ENCODE peak calls at places on chromosomes 11 and 22, in four cellular contexts. Y is astrocyte of the cerebellum, J is thoracic aorta, D is brain microvascular endothelial cell. F is an unnamed sample.

GRCh38 chr11:71489311-71490043 is 36.5 kb downstream of the NADSYN1 start:
- DNase-seq in Y (no peak), J (no peak), D (peak), F (no peak)

GRCh38 chr11:66071326-66071870 is 1.3 kb downstream of the PACS1 start:
- DNase-seq in Y (no peak), J (no peak), D (no peak), F (no peak)

GRCh38 chr11:8036002-8036802 is 44.8 kb upstream of the TUB start:
- DNase-seq in Y (no peak), J (no peak), D (no peak), F (no peak)

GRCh38 chr11:27386176-27386575 is 23.2 kb upstream of the CCDC34 start:
- DNase-seq in Y (no peak), J (no peak), D (no peak), F (no peak)

GRCh38 chr11:104366321-104366734 is 202.4 kb upstream of the PDGFD start:
- DNase-seq in Y (no peak), J (no peak), D (no peak), F (no peak)

GRCh38 chr22:42688241-42688913 is 32.3 kb downstream of the A4GALT start:
- DNase-seq in Y (peak), J (peak), D (peak), F (peak)

GRCh38 chr11:94129505-94130335 is 1.1 kb downstream of the PANX1 start:
- DNase-seq in Y (no peak), J (no peak), D (no peak), F (no peak)

GRCh38 chr11:57735655-57736298 is 5.5 kb upstream of the SELENOH start:
- DNase-seq in Y (no peak), J (no peak), D (no peak), F (no peak)

GRCh38 chr11:35785287-35786167 is 123.0 kb downstream of the TRIM44 start:
- DNase-seq in Y (no peak), J (no peak), D (no peak), F (no peak)

GRCh38 chr22:27113211-27114030 is 456.0 kb downstream of the MIAT start:
- DNase-seq in Y (peak), J (peak), D (peak), F (peak)

GRCh38 chr11:62133328-62134065 is 9.7 kb downstream of the INCENP start:
- DNase-seq in Y (no peak), J (no peak), D (no peak), F (no peak)

GRCh38 chr11:123158609-123159008 is 36.4 kb downstream of the CLMP start:
- DNase-seq in Y (no peak), J (no peak), D (no peak), F (no peak)

GRCh38 chr11:67117667-67118058 is 1.4 kb upstream of the KDM2A start:
- DNase-seq in Y (no peak), J (no peak), D (no peak), F (no peak)

GRCh38 chr11:75849917-75850316 is 34.9 kb downstream of the UVRAG start:
- DNase-seq in Y (no peak), J (no peak), D (no peak), F (no peak)

GRCh38 chr11:70489276-70489675 is 90.9 kb downstream of the CTTN start:
- DNase-seq in Y (no peak), J (no peak), D (no peak), F (no peak)

GRCh38 chr11:64742940-64743590 is 877 bp downstream of the RASGRP2 start:
- DNase-seq in Y (no peak), J (no peak), D (no peak), F (peak)

GRCh38 chr11:74278721-74279148 is 32.7 kb downstream of the P4HA3 start:
- DNase-seq in Y (peak), J (peak), D (peak), F (peak)

GRCh38 chr22:30208631-30209603 is 37.6 kb downstream of the LIF start:
- DNase-seq in Y (no peak), J (peak), D (peak), F (no peak)

GRCh38 chr22:28942801-28943500 is 59.6 kb downstream of the ZNRF3 start:
- DNase-seq in Y (no peak), J (no peak), D (no peak), F (no peak)

GRCh38 chr22:39153220-39153860 is 860 bp upstream of the CBX7 start:
- DNase-seq in Y (no peak), J (no peak), D (no peak), F (no peak)

GRCh38 chr11:115264278-115264677 is 239.9 kb downstream of the CADM1 start:
- DNase-seq in Y (no peak), J (no peak), D (no peak), F (no peak)

GRCh38 chr11:59918987-59919589 is 19.1 kb upstream of the OOSP1 start:
- DNase-seq in Y (peak), J (no peak), D (peak), F (no peak)

GRCh38 chr11:10973416-10973815 is 115.6 kb upstream of the ZBED5 start:
- DNase-seq in Y (no peak), J (no peak), D (no peak), F (no peak)

GRCh38 chr11:6387811-6388599 is 2.3 kb upstream of the SMPD1 start:
- DNase-seq in Y (no peak), J (no peak), D (no peak), F (no peak)

GRCh38 chr22:36541831-36542391 is 12.9 kb upstream of the EIF3D start:
- DNase-seq in Y (peak), J (no peak), D (peak), F (no peak)

GRCh38 chr11:10298342-10298741 is 4.3 kb upstream of the SBF2 start:
- DNase-seq in Y (peak), J (no peak), D (peak), F (no peak)

GRCh38 chr11:66438009-66438503 is 592 bp downstream of the MRPL11 start:
- DNase-seq in Y (no peak), J (no peak), D (no peak), F (no peak)

GRCh38 chr22:42388130-42388797 is 43.9 kb downstream of the NFAM1 start:
- DNase-seq in Y (no peak), J (no peak), D (no peak), F (no peak)

GRCh38 chr22:19377565-19378361 is 53.8 kb downstream of the HIRA start:
- DNase-seq in Y (no peak), J (no peak), D (no peak), F (no peak)

GRCh38 chr22:50280022-50280707 is 10.0 kb upstream of the MAPK11 start:
- DNase-seq in Y (no peak), J (no peak), D (no peak), F (no peak)

GRCh38 chr22:24588370-24588755 is 4.5 kb downstream of the LRRC75B start:
- DNase-seq in Y (no peak), J (no peak), D (no peak), F (no peak)

GRCh38 chr22:36208162-36208765 is 6.7 kb upstream of the APOL4 start:
- DNase-seq in Y (no peak), J (no peak), D (no peak), F (no peak)

GRCh38 chr11:120056301-120057027 is 81.4 kb downstream of the TRIM29 start:
- DNase-seq in Y (no peak), J (no peak), D (no peak), F (no peak)

GRCh38 chr22:49152146-49152929 is 675.3 kb downstream of the BRD1 start:
- DNase-seq in Y (no peak), J (no peak), D (no peak), F (no peak)

GRCh38 chr11:17575431-17576425 is 28.7 kb downstream of the OTOG start:
- DNase-seq in Y (no peak), J (no peak), D (no peak), F (no peak)

GRCh38 chr11:8501838-8502237 is 92.2 kb downstream of the STK33 start:
- DNase-seq in Y (no peak), J (no peak), D (peak), F (no peak)

GRCh38 chr11:46437106-46437689 is 45.6 kb upstream of the CHRM4 start:
- DNase-seq in Y (no peak), J (no peak), D (no peak), F (no peak)

GRCh38 chr11:110525883-110526282 is 96.1 kb downstream of the FDX1 start:
- DNase-seq in Y (peak), J (no peak), D (peak), F (peak)

GRCh38 chr11:44989831-44990566 is 39.3 kb upstream of the TP53I11 start:
- DNase-seq in Y (no peak), J (no peak), D (no peak), F (no peak)

GRCh38 chr22:47374901-47375575 is 612.6 kb downstream of the TBC1D22A start:
- DNase-seq in Y (no peak), J (no peak), D (no peak), F (no peak)

GRCh38 chr22:21855715-21856114 is 11.7 kb downstream of the MAPK1 start:
- DNase-seq in Y (no peak), J (no peak), D (no peak), F (no peak)
- TF ChIP-seq CTCF in Y (no peak), J (no peak), D (no peak), F (no peak)

DNA sequence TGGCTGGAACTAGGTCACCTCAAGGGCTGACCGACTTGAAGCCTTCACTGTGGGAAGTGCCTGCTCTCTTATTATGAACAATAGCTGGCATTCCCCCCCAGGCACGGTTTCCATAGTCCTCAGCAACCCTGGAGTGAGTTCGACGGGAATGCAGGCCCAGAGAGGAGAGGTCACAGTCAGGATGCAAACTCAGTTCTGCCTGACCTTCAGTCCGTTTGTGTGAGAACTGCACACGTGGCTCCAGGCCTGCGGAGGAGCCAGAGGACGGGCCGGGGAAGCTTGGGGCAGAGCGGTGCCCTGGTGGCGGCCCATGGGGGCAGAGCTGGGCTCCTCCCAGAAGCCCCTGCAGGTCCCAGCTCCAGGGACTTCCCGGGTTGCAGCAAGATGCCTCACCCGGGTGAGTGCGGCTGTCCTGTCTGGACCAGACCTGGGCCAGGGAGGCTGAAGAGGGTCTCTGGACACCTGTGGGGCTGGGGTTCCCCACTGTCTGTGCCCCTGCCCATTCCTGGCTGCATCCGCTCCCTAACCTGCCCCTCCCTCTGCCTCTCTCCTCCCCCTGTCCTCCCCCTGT is 17.2 kb downstream of the SLC25A18 start:
- DNase-seq in Y (no peak), J (no peak), D (no peak), F (no peak)
- TF ChIP-seq CTCF in Y (no peak), J (no peak), D (peak), F (no peak)

DNA sequence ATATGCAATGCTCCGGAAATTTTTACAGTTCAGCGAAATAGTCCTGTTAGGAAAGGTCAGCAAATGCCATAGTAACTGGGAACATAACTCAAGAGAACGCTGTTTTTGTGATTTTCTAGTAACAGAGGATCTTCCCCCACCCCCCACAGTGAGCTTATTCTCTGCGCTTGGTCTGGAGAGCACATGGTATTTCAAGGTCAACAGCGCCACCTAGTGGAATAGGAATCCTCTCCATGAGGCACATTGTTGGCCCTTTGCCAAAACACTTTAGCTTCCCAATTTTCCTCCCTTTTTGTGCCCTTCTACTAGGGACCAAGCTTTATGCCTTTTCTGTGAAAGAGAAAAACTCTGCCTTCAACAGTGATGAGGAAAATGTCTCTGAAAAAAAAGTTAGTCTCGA is 13.2 kb upstream of the OR4C12 start:
- DNase-seq in Y (no peak), J (no peak), D (peak), F (no peak)
- TF ChIP-seq CTCF in Y (peak), J (no peak), D (peak), F (no peak)

DNA sequence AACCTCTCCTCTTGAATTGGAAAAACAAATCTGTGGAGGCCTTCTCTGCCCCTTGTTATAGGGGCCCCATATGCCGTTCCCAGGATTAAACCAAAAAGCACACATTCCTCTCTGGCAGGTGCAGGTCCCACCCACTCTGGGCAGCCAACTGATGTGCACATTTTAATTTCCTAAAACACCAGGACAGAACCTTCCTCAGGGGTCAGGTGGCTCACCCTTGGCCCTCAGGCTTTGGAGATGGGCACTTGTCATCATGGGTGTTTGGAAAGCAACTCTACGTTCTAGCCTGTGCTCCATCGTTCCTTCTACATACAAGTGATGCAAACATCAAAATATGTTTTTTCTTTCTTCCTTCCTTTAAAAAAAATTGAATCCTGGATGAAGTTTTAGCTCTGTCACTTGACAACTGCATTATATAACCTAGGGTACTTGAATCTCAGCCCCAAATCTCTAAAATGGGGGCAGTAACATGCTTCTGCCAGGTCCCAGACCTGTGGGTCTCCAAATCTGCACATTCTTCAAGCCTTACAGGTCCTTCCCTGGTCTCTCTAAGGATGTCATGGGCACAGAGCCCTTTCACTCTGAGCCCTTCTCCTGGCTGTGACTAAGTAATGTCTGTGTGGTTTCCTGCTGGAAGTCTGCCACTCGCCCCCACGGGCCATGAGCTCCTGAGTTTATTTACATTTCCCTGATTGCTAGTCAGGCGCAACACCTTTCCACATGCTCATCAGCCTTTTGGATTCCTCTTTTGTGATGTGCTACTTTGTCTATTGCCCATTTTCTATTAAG is 43.8 kb downstream of the KCNQ1OT1 start:
- DNase-seq in Y (peak), J (no peak), D (peak), F (no peak)
- TF ChIP-seq CTCF in Y (no peak), J (no peak), D (no peak), F (no peak)

GRCh38 chr11:69123593-69124545 is 31.9 kb upstream of the SMIM38 start:
- DNase-seq in Y (no peak), J (no peak), D (no peak), F (no peak)
- TF ChIP-seq CTCF in Y (no peak), J (no peak), D (peak), F (no peak)

F was measured in omental fat pad.